ENCODE peak calls at places on chromosomes 13 and 19, in four cellular contexts. Z, U, P and Q are unnamed samples. For H3K4me1 and H3K9me3, the result is how much of the 10 kb centered on the place peaks cover.

GRCh38 chr13:100347941-100348340 is 240.6 kb downstream of the GGACT start:
- DNase-seq in Z (no peak), U (no peak), P (peak), Q (no peak)

GRCh38 chr19:1016647-1017114 is 4.2 kb downstream of the TMEM259 start:
- DNase-seq in Z (no peak), U (no peak), P (peak), Q (no peak)

GRCh38 chr19:40358773-40359172 is 10.3 kb downstream of the PLD3 start:
- DNase-seq in Z (no peak), U (peak), P (no peak), Q (no peak)

GRCh38 chr13:75518439-75519088 is 19.1 kb downstream of the COMMD6 start:
- DNase-seq in Z (no peak), U (no peak), P (no peak), Q (no peak)

GRCh38 chr19:17103177-17103576 is 27.6 kb downstream of the MYO9B start:
- DNase-seq in Z (no peak), U (peak), P (peak), Q (peak)

GRCh38 chr19:50669319-50670101 is 20.3 kb downstream of the C19orf81 start:
- DNase-seq in Z (no peak), U (peak), P (peak), Q (no peak)

GRCh38 chr19:55699221-55699620 is 24.2 kb downstream of the EPN1 start:
- DNase-seq in Z (no peak), U (no peak), P (no peak), Q (no peak)

GRCh38 chr19:13054605-13055212 is 47.9 kb downstream of the LYL1 start:
- DNase-seq in Z (no peak), U (no peak), P (no peak), Q (no peak)

GRCh38 chr13:50069255-50069654 is 54.0 kb downstream of the KCNRG start:
- DNase-seq in Z (no peak), U (no peak), P (no peak), Q (no peak)

GRCh38 chr19:38319421-38320258 is at the start of gene KCNK6:
- DNase-seq in Z (peak), U (no peak), P (no peak), Q (no peak)

GRCh38 chr19:38315657-38316476 is at the start of gene YIF1B:
- DNase-seq in Z (peak), U (peak), P (peak), Q (no peak)

GRCh38 chr19:38317104-38317612 is 1.4 kb upstream of the YIF1B start:
- DNase-seq in Z (no peak), U (no peak), P (no peak), Q (no peak)

GRCh38 chr19:38318595-38319142 is 976 bp upstream of the KCNK6 start:
- DNase-seq in Z (no peak), U (no peak), P (no peak), Q (no peak)

GRCh38 chr19:38316477-38317067 is 825 bp upstream of the YIF1B start:
- DNase-seq in Z (no peak), U (no peak), P (no peak), Q (no peak)
- H3K27ac ChIP-seq in Z (peak), U (peak), P (peak), Q (no peak)

DNA sequence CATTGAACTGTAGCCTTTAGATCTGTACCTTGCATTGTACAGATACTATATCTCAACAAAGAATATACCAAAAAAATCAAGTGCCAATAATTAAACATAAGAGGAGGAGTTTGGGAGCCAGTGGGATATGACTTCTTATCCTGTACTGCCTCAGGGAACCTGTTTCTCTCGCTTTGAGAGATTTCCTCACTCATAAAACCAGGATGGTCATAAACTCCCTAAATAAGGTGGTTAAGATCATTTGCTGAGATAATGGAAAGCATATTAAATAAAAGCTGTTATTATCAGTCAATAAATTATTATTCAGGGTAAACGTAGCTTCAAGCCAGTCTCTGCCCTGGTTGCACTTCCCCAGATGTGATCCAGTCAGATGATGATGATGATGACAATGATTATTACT is 17.0 kb downstream of the OPA3 start:
- DNase-seq in Z (no peak), U (no peak), P (no peak), Q (no peak)
- H3K4me1 ChIP-seq in Z (under half), U (under half), P (under half), Q (under half)

DNA sequence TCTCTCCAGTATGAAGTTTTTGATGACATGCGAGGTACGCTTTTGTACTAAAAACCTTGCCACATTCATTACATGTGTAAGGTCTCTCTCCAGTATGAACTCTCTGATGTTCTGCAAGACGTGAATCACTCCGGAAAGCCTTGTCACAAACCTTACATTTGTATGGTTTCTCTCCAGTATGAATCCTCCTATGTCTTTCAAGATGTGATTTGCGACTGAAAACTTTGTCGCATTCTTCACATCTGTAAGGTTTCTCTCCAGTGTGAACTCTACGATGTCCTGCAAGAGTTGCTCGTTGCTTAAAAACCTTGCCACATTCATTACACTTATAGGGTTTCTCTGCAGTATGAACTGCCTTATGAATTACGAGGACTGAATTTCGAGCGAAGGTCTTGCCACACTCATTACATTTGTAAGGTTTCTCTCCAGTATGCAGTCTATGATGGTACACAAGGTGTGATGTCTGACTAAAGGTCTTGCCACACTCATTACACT is 16.5 kb downstream of the ZNF320 start:
- DNase-seq in Z (no peak), U (no peak), P (no peak), Q (no peak)
- H3K9me3 ChIP-seq in Z (under half), U (under half), P (half or more), Q (under half)

GRCh38 chr19:15279326-15279904 is 47.2 kb upstream of the EPHX3 start:
- DNase-seq in Z (no peak), U (no peak), P (no peak), Q (no peak)
- H3K27ac ChIP-seq in Z (no peak), U (no peak), P (peak), Q (no peak)

DNA sequence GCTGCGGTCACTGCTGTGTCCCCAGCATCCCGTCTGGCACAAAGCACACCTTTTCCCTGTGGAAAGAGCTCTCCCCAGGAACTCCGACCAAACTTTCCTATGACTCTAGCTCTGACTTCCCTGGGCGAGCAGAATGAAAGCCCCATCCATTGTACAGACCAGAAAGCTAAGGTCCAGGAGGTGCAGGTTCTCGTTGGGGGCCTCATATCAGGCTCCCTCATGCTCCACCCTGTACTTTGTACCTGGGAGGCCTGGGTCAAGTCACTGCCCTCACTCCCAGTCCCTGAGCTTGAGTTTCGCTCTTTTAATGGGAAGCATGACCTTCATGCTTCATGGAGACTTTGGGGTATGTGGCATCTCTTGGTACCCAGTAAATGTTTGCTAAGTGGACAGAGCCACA is 18.4 kb downstream of the CYTH2 start:
- DNase-seq in Z (no peak), U (no peak), P (no peak), Q (no peak)
- H3K4me1 ChIP-seq in Z (under half), U (under half), P (half or more), Q (under half)

GRCh38 chr13:113646921-113647340 is 11.1 kb downstream of the ATP4B start:
- DNase-seq in Z (no peak), U (no peak), P (no peak), Q (no peak)
- H3K9me3 ChIP-seq in Z (under half), U (under half), P (under half), Q (under half)

GRCh38 chr19:49113762-49114629 is at the start of gene LIN7B:
- DNase-seq in Z (peak), U (peak), P (peak), Q (no peak)
- H3K27ac ChIP-seq in Z (peak), U (no peak), P (peak), Q (no peak)

GRCh38 chr13:112756081-112756480 is 66.2 kb downstream of the ATP11A start:
- DNase-seq in Z (no peak), U (no peak), P (no peak), Q (no peak)
- H3K4me1 ChIP-seq in Z (under half), U (under half), P (under half), Q (under half)

GRCh38 chr13:18993884-18994660 is 187.6 kb downstream of the TUBA3C start:
- DNase-seq in Z (no peak), U (no peak), P (no peak), Q (no peak)

GRCh38 chr13:18992791-18993190 is 188.8 kb downstream of the TUBA3C start:
- DNase-seq in Z (no peak), U (no peak), P (no peak), Q (no peak)

GRCh38 chr13:18996627-18997051 is 185.0 kb downstream of the TUBA3C start:
- DNase-seq in Z (no peak), U (no peak), P (no peak), Q (no peak)

GRCh38 chr13:18996221-18996620 is 185.4 kb downstream of the TUBA3C start:
- DNase-seq in Z (no peak), U (no peak), P (no peak), Q (no peak)

DNA sequence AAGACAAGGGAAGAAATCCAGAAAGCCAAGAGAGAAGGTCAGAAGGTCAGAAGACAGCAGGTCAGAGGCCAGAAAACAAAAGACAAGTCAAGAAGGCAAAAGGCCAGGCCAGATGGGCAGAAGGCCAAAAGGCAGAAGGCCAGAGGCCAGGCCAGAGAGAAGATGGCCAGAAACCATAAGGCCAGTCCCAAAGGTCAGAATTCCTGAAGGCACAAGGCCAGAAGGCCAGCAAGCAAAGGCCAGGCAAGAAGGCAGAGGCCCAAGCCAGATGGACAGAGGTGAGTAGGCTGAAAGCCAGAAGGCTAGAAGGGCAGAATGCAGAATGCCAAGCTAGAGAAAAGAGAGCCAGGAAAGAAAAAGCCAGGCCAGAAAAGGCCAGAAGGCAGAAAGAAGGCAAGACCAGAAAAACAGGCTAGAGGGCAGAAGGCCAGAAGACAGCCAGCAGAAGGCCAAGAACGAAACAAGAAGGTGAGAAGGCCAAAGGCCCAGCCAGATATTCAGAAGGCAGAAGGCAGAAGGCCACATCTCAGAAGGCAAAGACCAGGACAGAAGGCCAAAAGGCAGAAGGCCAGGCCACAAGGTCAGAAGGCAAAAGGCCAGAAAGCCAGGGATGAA is 186.3 kb downstream of the TUBA3C start:
- DNase-seq in Z (no peak), U (no peak), P (no peak), Q (no peak)
- H3K9me3 ChIP-seq in Z (under half), U (under half), P (under half), Q (under half)